ENCODE peak calls at places on chromosomes 12 and 14, in five cellular contexts. B, O, X, E and P are unnamed samples.

GRCh38 chr14:54353266-54353665 is 43.5 kb upstream of the CDKN3 start:
- DNase-seq in B (no peak), O (no peak), X (no peak), E (peak), P (no peak)

GRCh38 chr12:71763682-71764379 is 9.2 kb downstream of the RAB21 start:
- DNase-seq in B (no peak), O (peak), X (peak), E (no peak), P (no peak)

GRCh38 chr12:6647083-6647604 is at the start of gene ACRBP:
- DNase-seq in B (peak), O (peak), X (peak), E (peak), P (peak)

GRCh38 chr14:91929700-91930099 is 17.8 kb downstream of the FBLN5 start:
- DNase-seq in B (no peak), O (peak), X (peak), E (no peak), P (no peak)

GRCh38 chr12:68290126-68290525 is 36.7 kb upstream of the IL22 start:
- DNase-seq in B (no peak), O (no peak), X (no peak), E (no peak), P (peak)

GRCh38 chr14:99321236-99321925 is 49.4 kb upstream of the BCL11B start:
- DNase-seq in B (no peak), O (no peak), X (no peak), E (no peak), P (no peak)

GRCh38 chr12:102685172-102685571 is 204.8 kb upstream of the IGF1 start:
- DNase-seq in B (no peak), O (no peak), X (no peak), E (no peak), P (no peak)

GRCh38 chr14:30195946-30196345 is 268.3 kb upstream of the PRKD1 start:
- DNase-seq in B (peak), O (peak), X (peak), E (no peak), P (no peak)

GRCh38 chr12:47155457-47156166 is 75.9 kb upstream of the AMIGO2 start:
- DNase-seq in B (no peak), O (peak), X (no peak), E (no peak), P (no peak)

GRCh38 chr14:54564071-54564798 is 2.7 kb upstream of the SAMD4A start:
- DNase-seq in B (no peak), O (peak), X (peak), E (no peak), P (peak)

GRCh38 chr12:94386422-94386821 is 73.2 kb downstream of the CEP83 start:
- DNase-seq in B (no peak), O (peak), X (peak), E (no peak), P (no peak)

GRCh38 chr12:91685917-91686316 is 459.7 kb downstream of the BTG1 start:
- DNase-seq in B (peak), O (no peak), X (peak), E (no peak), P (no peak)

GRCh38 chr14:97290065-97290464 is 492.9 kb downstream of the VRK1 start:
- DNase-seq in B (no peak), O (no peak), X (no peak), E (no peak), P (no peak)

GRCh38 chr14:33945329-33945728 is 5.5 kb downstream of the EGLN3 start:
- DNase-seq in B (no peak), O (no peak), X (no peak), E (no peak), P (no peak)

GRCh38 chr12:48795550-48796455 is 6.9 kb upstream of the ADCY6 start:
- DNase-seq in B (no peak), O (peak), X (peak), E (peak), P (peak)

GRCh38 chr12:69334138-69334537 is 14.0 kb upstream of the LYZ start:
- DNase-seq in B (no peak), O (no peak), X (no peak), E (no peak), P (no peak)

GRCh38 chr12:62986844-62987243 is 51.9 kb upstream of the PPM1H start:
- DNase-seq in B (no peak), O (no peak), X (no peak), E (no peak), P (no peak)

GRCh38 chr12:62978768-62979167 is 43.8 kb upstream of the PPM1H start:
- DNase-seq in B (no peak), O (no peak), X (no peak), E (no peak), P (no peak)

GRCh38 chr12:62977879-62978278 is 42.9 kb upstream of the PPM1H start:
- DNase-seq in B (no peak), O (no peak), X (no peak), E (no peak), P (no peak)

GRCh38 chr12:62983594-62983993 is 48.6 kb upstream of the PPM1H start:
- DNase-seq in B (no peak), O (no peak), X (peak), E (no peak), P (peak)
- TF ChIP-seq CTCF in B (no peak), O (no peak), X (peak), E (no peak), P (peak)

DNA sequence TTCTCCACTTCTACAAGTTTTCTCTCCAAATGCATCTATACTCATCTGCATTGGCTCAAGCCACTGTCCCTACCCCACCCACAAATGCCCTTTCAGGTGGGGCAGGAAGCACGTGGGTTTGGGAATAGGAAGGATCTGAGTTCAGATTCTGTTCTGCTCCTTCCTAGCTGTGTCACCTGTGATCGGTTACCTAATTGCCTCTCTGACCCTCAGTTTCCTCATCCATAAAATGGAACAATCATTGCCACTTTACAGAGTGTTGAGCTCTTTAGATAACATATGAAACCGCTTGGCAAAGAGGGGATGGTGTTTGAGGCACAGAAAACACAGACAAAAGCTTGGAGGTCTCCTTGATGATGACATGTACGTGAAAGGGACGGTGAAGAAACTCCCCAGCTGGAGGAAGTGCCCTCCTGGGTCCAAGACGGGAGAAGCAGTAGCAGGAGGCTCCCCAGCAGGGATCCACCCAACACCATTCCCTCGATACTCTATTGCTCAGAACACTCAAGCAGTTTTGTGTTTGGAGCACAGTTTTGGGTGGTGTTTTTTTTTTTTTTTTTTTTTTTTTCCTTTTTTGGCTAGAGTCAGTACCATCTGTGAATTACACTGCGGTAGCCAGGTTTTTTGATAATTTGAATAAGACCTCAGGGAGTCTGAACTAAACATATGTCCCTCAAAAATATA is 34.4 kb downstream of the FOXN3 start:
- DNase-seq in B (no peak), O (no peak), X (no peak), E (no peak), P (no peak)
- H3K4me3 ChIP-seq in B (no peak), O (no peak), X (no peak), E (no peak), P (no peak)

GRCh38 chr12:27595231-27595642 is 71.2 kb downstream of the PPFIBP1 start:
- DNase-seq in B (peak), O (peak), X (peak), E (no peak), P (no peak)
- TF ChIP-seq CTCF in B (no peak), O (no peak), X (no peak), E (no peak), P (no peak)

GRCh38 chr12:56574210-56574609 is 52.6 kb downstream of the RBMS2 start:
- DNase-seq in B (no peak), O (peak), X (peak), E (no peak), P (no peak)

GRCh38 chr12:56565510-56566101 is 44.0 kb downstream of the RBMS2 start:
- DNase-seq in B (peak), O (peak), X (peak), E (peak), P (peak)

DNA sequence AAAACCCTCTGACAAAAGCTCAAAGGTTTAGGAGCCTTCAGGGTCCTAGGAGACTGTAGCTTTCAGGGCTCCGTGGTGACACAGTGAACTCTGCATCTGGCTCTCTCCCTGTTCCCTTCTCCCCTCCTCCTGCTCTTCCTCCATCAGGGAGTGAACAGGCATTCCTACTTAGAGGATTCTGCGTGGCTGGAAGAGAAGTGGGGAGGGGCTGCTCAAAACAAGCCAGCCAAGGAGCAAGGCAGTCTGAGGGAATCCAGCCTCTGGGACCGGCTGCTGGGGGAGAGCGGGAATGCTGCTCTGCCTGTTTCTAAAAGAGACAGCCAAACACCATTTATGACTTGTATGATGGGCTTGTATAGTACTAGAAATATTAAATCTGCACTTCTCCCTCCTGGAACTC is 49.5 kb downstream of the RBMS2 start:
- DNase-seq in B (no peak), O (peak), X (no peak), E (no peak), P (no peak)
- H3K4me3 ChIP-seq in B (no peak), O (no peak), X (no peak), E (no peak), P (no peak)

GRCh38 chr12:44317651-44318126 is 481.8 kb downstream of the TMEM117 start:
- DNase-seq in B (peak), O (peak), X (peak), E (no peak), P (peak)
- TF ChIP-seq CTCF in B (peak), O (peak), X (peak), E (no peak), P (peak)

DNA sequence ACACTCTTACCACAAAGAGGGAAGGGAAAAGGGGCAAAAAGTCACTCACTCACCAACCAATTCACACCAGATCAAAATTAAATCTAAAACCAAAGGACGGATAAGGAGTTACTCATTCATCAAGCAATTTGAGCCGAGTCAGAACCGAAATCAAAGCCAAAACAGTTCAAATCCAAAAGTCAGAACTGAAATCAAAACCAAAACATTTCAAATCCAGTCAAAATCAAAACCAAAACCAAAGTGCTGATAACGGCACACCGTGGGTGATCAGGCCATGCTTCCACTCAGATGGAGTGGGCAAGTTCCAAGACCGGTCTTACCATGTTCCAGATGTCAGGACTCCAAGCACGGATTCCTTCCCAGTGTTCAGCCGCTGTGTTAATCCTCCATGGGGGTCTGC is 139.5 kb downstream of the SLC38A6 start:
- DNase-seq in B (no peak), O (no peak), X (no peak), E (no peak), P (peak)
- H3K4me3 ChIP-seq in B (no peak), O (no peak), X (no peak), E (no peak), P (peak)

GRCh38 chr14:49578141-49578540 is 8.0 kb downstream of the RPS29 start:
- DNase-seq in B (no peak), O (no peak), X (no peak), E (no peak), P (no peak)
- TF ChIP-seq CTCF in B (no peak), O (no peak), X (no peak), E (no peak), P (no peak)

DNA sequence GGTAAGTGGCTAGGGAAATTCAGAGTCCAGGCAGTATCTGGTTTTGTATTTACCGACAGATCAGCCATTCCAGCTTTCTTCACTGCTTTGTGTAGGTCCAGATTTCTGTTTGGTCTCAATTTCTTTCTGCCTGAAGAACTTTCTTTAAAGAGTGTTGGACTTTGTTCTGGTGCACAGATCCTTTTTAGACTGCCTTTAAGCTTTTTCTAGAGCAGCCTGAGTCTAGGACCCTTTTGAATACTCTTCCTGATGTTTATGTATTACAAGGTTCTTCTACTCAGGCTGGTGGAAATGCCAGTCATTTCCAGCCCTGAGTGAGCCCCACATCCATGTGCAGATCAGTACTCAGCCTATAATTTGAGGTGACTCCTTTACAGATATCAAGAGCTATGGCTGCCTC is 54.7 kb downstream of the DAAM1 start:
- DNase-seq in B (no peak), O (no peak), X (no peak), E (no peak), P (no peak)
- H3K4me3 ChIP-seq in B (no peak), O (no peak), X (no peak), E (no peak), P (no peak)

GRCh38 chr14:105200074-105200473 is 19.0 kb upstream of the NUDT14 start:
- DNase-seq in B (no peak), O (no peak), X (no peak), E (no peak), P (peak)

GRCh38 chr14:105199093-105199492 is 18.0 kb upstream of the NUDT14 start:
- DNase-seq in B (no peak), O (peak), X (peak), E (no peak), P (no peak)

GRCh38 chr14:105200641-105201040 is 19.5 kb upstream of the NUDT14 start:
- DNase-seq in B (no peak), O (no peak), X (no peak), E (no peak), P (no peak)

GRCh38 chr14:105197274-105197673 is 16.2 kb upstream of the NUDT14 start:
- DNase-seq in B (peak), O (peak), X (peak), E (no peak), P (no peak)

GRCh38 chr14:105198588-105198987 is 17.5 kb upstream of the NUDT14 start:
- DNase-seq in B (no peak), O (no peak), X (no peak), E (no peak), P (no peak)
- TF ChIP-seq CTCF in B (peak), O (no peak), X (no peak), E (no peak), P (no peak)